ENCODE peak calls at places on chromosomes 1 and 21, in five cellular contexts. W is HepG2, M is H1, X is K562, E is GM12878. U is an unnamed sample.

GRCh38 chr21:35201799-35202198 is 152.7 kb upstream of the RUNX1 start:
- DNase-seq in M (no peak), X (no peak), E (no peak), W (no peak), U (no peak)

GRCh38 chr1:234605983-234606730 is 3.8 kb downstream of the IRF2BP2 start:
- DNase-seq in W (peak), M (no peak), X (no peak), E (no peak), U (no peak)

GRCh38 chr1:247111259-247111635 is 7.1 kb upstream of the ZNF669 start:
- DNase-seq in M (peak), X (peak), W (no peak), E (no peak), U (peak)

GRCh38 chr1:46549697-46550681 is 1.5 kb downstream of the KNCN start:
- DNase-seq in E (no peak), M (no peak), W (peak), X (peak), U (peak)

GRCh38 chr21:34939673-34940321 is 109.3 kb downstream of the RUNX1 start:
- DNase-seq in E (no peak), W (no peak), M (no peak), X (no peak), U (no peak)

GRCh38 chr1:27520651-27521050 is 30.7 kb upstream of the WASF2 start:
- DNase-seq in X (no peak), M (no peak), E (no peak), W (peak), U (no peak)

GRCh38 chr1:114956570-114956969 is 73.1 kb upstream of the TSHB start:
- DNase-seq in E (no peak), X (no peak), M (no peak), W (peak), U (peak)

GRCh38 chr1:68197459-68197858 is 34.9 kb downstream of the WLS start:
- DNase-seq in E (no peak), X (no peak), M (no peak), W (no peak), U (no peak)

GRCh38 chr1:229148041-229148671 is 122.8 kb upstream of the RAB4A start:
- DNase-seq in E (no peak), X (peak), W (peak), M (no peak), U (peak)

GRCh38 chr1:183913556-183913955 is 108.6 kb downstream of the RGL1 start:
- DNase-seq in M (no peak), X (no peak), E (no peak), W (no peak), U (no peak)

GRCh38 chr1:208243851-208244583 is at the start of gene PLXNA2:
- DNase-seq in E (no peak), X (peak), M (peak), W (peak), U (peak)

GRCh38 chr1:236021424-236022135 is 43.3 kb downstream of the NID1 start:
- DNase-seq in X (no peak), W (no peak), E (no peak), M (no peak), U (no peak)
- TF ChIP-seq CREB1 in X (no peak), W (no peak), E (no peak), M (no peak), U (no peak)

GRCh38 chr1:22921452-22922126 is 51.1 kb downstream of the LACTBL1 start:
- DNase-seq in W (no peak), M (no peak), E (no peak), X (no peak), U (no peak)

GRCh38 chr1:22922640-22923039 is 50.0 kb downstream of the LACTBL1 start:
- DNase-seq in M (no peak), W (no peak), E (no peak), X (no peak), U (no peak)

GRCh38 chr1:22920026-22920733 is 52.5 kb downstream of the LACTBL1 start:
- DNase-seq in E (no peak), X (no peak), W (no peak), M (no peak), U (no peak)

GRCh38 chr1:22919341-22920025 is 53.2 kb downstream of the LACTBL1 start:
- DNase-seq in X (no peak), M (no peak), E (no peak), W (no peak), U (no peak)

GRCh38 chr1:22920734-22921451 is 51.8 kb downstream of the LACTBL1 start:
- DNase-seq in W (no peak), E (no peak), X (no peak), M (no peak), U (no peak)
- H3K4me2 ChIP-seq in W (no peak), E (no peak), X (no peak), M (no peak), U (no peak)

DNA sequence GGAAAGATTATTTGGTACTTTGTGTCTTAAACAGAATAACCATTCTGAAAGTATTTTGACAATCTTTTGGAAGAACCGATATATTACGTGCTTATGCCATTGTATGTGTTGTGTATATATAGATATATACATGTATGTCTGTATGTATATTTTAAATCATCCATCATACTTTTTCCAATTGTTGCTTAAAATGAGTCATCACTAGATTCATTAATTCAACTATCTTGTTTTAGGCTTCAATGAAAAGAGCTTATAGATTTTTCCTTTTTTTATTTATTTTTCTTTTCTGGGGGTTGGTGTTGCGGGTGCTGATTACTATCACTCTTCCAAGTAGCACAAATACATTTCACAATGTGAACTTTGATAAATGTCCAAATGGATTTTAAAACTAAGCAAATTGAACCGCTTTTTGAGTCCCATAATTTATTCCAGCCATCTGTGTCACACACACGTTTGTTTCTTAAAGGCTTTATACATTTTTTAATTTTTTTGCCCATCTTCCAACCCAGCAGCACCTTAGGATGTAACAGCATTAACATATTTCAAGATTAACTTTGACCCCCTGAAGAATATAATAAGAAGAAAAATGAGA is 9.1 kb upstream of the DPYD start:
- DNase-seq in M (no peak), E (no peak), W (no peak), X (no peak), U (no peak)
- H3K4me3 ChIP-seq in M (no peak), E (no peak), W (no peak), X (no peak), U (no peak)

GRCh38 chr1:47963568-47963973 is 33.6 kb downstream of the TRABD2B start:
- DNase-seq in E (no peak), X (no peak), M (no peak), W (no peak), U (no peak)
- TF ChIP-seq CREB1 in E (no peak), X (no peak), M (no peak), W (no peak), U (no peak)

GRCh38 chr1:84164567-84165021 is 20.5 kb downstream of the PRKACB start:
- DNase-seq in W (no peak), M (no peak), X (no peak), E (no peak), U (no peak)
- H3K4me2 ChIP-seq in W (no peak), M (no peak), X (no peak), E (no peak), U (no peak)

U was measured in GM23338.